ENCODE peak calls at places on chromosomes 3 and 15, in five cellular contexts. U is adrenal gland, X is neuronal stem cell, B is prostate gland, L is spleen. Y is an unnamed sample. For H3K9me3, the result is how much of the 10 kb centered on the place peaks cover.

GRCh38 chr3:113753376-113753985 is 6.6 kb downstream of the ATP6V1A start:
- DNase-seq in U (no peak), X (peak), B (no peak), L (no peak), Y (no peak)

GRCh38 chr3:141441381-141442365 is 45.2 kb upstream of the RASA2 start:
- DNase-seq in U (peak), X (peak), B (no peak), L (peak), Y (peak)

GRCh38 chr3:110327870-110328269 is 743.7 kb upstream of the NECTIN3 start:
- DNase-seq in U (no peak), X (no peak), B (no peak), L (no peak), Y (no peak)

GRCh38 chr15:48358229-48358641 is 27.0 kb downstream of the DUT start:
- DNase-seq in U (no peak), X (peak), B (no peak), L (no peak), Y (no peak)

GRCh38 chr3:113555138-113555537 is 22.8 kb downstream of the SIDT1 start:
- DNase-seq in U (no peak), X (no peak), B (no peak), L (no peak), Y (no peak)

GRCh38 chr3:176814252-176814651 is 383.0 kb downstream of the TBL1XR1 start:
- DNase-seq in U (peak), X (peak), B (peak), L (no peak), Y (no peak)

GRCh38 chr15:81275711-81276417 is 48.1 kb downstream of the STARD5 start:
- DNase-seq in U (no peak), X (no peak), B (no peak), L (no peak), Y (no peak)

GRCh38 chr15:50345298-50345697 is 9.7 kb downstream of the GABPB1 start:
- DNase-seq in U (no peak), X (no peak), B (no peak), L (no peak), Y (no peak)

GRCh38 chr3:67526246-67526645 is 128.2 kb downstream of the SUCLG2 start:
- DNase-seq in U (no peak), X (no peak), B (no peak), L (no peak), Y (no peak)

GRCh38 chr3:55434789-55435188 is 52.3 kb downstream of the WNT5A start:
- DNase-seq in U (no peak), X (no peak), B (no peak), L (no peak), Y (no peak)

GRCh38 chr3:42020681-42021307 is 58.9 kb upstream of the ULK4 start:
- DNase-seq in U (no peak), X (no peak), B (no peak), L (no peak), Y (no peak)

GRCh38 chr3:120587326-120587840 is 8.8 kb upstream of the NDUFB4 start:
- DNase-seq in U (no peak), X (no peak), B (no peak), L (no peak), Y (no peak)

GRCh38 chr3:40585381-40586016 is 60.7 kb downstream of the ZNF621 start:
- DNase-seq in U (no peak), X (no peak), B (no peak), L (no peak), Y (no peak)

GRCh38 chr3:196533260-196533681 is 18.1 kb upstream of the SMCO1 start:
- DNase-seq in U (no peak), X (no peak), B (no peak), L (no peak), Y (no peak)

GRCh38 chr3:49899815-49900214 is 3.9 kb downstream of the MST1R start:
- DNase-seq in U (no peak), X (no peak), B (no peak), L (no peak), Y (no peak)

GRCh38 chr3:187750041-187750512 is 4.8 kb upstream of the BCL6 start:
- DNase-seq in U (no peak), X (peak), B (peak), L (no peak), Y (no peak)

GRCh38 chr3:81003008-81003407 is 758.4 kb downstream of the GBE1 start:
- DNase-seq in U (no peak), X (no peak), B (no peak), L (no peak), Y (no peak)

GRCh38 chr3:53198256-53198977 is 37.4 kb downstream of the PRKCD start:
- DNase-seq in U (no peak), X (no peak), B (no peak), L (no peak), Y (no peak)

GRCh38 chr15:60021589-60022378 is 17.7 kb downstream of the FOXB1 start:
- DNase-seq in U (no peak), X (no peak), B (no peak), L (no peak), Y (no peak)

GRCh38 chr3:179653106-179653776 is 401 bp downstream of the USP13 start:
- DNase-seq in U (peak), X (peak), B (peak), L (peak), Y (peak)

GRCh38 chr15:37682304-37682703 is 252.1 kb upstream of the TMCO5A start:
- DNase-seq in U (no peak), X (no peak), B (no peak), L (no peak), Y (no peak)

GRCh38 chr3:57397175-57398026 is 104.9 kb upstream of the ASB14 start:
- DNase-seq in U (peak), X (peak), B (peak), L (no peak), Y (peak)

GRCh38 chr3:127738192-127738840 is 65.6 kb downstream of the ABTB1 start:
- DNase-seq in U (no peak), X (no peak), B (peak), L (peak), Y (no peak)

GRCh38 chr3:169940486-169941181 is 26.0 kb upstream of the SEC62 start:
- DNase-seq in U (no peak), X (no peak), B (no peak), L (no peak), Y (no peak)

GRCh38 chr3:15361494-15362214 is 29.3 kb upstream of the SH3BP5 start:
- DNase-seq in U (no peak), X (peak), B (no peak), L (peak), Y (no peak)

DNA sequence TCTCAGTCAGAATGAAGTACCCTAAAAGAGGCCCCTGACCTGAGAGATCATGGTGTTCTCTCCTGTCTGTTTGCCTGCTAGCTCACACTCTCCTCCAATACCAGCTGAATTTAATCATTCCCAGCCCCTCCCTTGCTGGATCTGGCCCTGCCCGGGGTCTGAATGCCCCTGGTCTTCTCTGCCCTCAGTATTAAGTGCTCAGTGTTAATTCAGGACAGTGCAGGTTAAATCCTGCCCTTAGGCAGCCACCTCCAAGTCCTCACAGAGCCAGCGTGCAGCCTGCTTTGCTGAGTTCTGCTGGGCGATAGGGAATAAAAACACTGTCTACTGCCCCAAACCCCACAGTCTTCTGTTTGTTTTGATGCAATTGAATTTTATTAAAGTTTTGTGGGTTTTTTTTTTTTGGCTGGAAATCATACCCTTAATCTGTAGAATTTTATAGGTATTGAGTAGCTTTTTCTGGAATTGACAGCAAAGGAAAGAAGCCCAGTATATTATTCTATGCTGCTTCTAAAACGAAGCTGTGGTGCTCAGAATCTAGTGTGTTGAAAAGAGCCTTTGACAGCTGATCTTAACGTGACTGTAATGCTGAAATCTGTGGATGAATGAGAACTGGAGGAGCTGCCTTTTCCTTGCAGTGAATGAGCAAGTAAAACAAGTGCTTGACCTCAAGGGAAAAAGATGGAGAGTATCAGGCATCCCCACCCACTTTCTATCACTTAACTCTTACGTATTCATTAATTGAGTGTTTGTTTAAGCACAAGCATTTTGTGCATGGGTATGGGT is 12.3 kb upstream of the BDH1 start:
- DNase-seq in U (no peak), X (no peak), B (no peak), L (no peak), Y (no peak)
- H3K9me3 ChIP-seq in U (under half), X (under half), B (under half), L (under half), Y (under half)

GRCh38 chr3:79002465-79003372 is 765.1 kb downstream of the ROBO1 start:
- DNase-seq in U (no peak), X (no peak), B (no peak), L (no peak), Y (no peak)

GRCh38 chr3:78994174-78995027 is 773.4 kb downstream of the ROBO1 start:
- DNase-seq in U (no peak), X (no peak), B (no peak), L (no peak), Y (no peak)

GRCh38 chr3:79001255-79001654 is 766.5 kb downstream of the ROBO1 start:
- DNase-seq in U (no peak), X (no peak), B (no peak), L (no peak), Y (no peak)

GRCh38 chr3:78995087-78995486 is 772.7 kb downstream of the ROBO1 start:
- DNase-seq in U (no peak), X (no peak), B (no peak), L (no peak), Y (no peak)

GRCh38 chr3:78999139-78999538 is 768.7 kb downstream of the ROBO1 start:
- DNase-seq in U (no peak), X (no peak), B (no peak), L (no peak), Y (no peak)
- H3K9me3 ChIP-seq in U (under half), X (under half), B (under half), L (under half), Y (under half)

GRCh38 chr15:25053000-25053815 is 98.4 kb downstream of the SNRPN start:
- DNase-seq in U (peak), X (no peak), B (no peak), L (peak), Y (no peak)
- H3K9me3 ChIP-seq in U (under half), X (half or more), B (under half), L (half or more), Y (under half)

DNA sequence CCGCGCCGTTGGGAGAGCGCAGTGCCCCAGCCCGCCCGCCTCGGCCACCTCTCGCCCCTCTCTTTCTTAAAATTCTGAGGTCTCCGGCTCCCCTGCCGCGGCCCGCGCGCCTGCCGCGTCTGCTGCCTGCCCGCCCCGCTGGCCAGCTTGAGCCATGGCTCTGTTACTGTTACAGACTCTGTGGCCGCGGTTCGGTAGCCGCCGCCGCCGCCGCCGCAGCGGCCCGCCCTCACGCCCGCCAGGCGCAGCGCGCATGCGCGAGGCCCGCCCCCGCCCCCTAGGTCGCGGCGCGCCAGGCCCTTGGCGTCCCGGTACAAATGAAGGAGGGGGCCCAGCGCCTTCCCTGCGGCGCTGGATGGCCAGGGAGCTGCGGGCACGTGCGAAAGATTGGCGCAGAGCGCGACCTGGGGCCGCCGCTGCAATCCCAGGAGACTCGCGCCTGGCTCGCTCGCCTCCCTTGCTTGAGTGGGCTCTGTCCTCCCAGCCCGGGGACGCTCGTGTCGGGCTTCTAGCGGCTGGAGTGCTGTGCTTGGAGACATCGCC is at the start of gene ONECUT1:
- DNase-seq in U (peak), X (peak), B (no peak), L (peak), Y (no peak)
- H3K9me3 ChIP-seq in U (under half), X (under half), B (under half), L (under half), Y (under half)

DNA sequence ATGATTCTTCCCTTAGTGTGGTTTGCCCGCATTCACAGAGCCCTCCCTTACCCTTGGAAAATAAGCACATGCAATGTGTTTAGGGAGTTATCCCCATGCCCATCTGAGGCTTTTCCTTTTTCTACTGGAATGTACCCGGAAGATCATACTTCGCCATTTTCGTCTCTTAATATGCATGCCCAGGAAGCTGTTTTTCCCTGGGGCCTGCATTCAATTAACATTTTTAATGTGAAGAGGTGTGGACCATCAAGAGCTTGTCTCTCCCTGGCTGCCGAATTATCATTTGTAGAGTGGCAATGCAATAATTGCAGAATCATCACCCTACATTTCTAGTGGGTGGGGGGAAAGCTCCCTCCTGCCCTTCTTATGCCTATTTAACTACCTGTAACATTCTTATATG is 976.3 kb downstream of the DIPK2A start:
- DNase-seq in U (no peak), X (no peak), B (no peak), L (no peak), Y (no peak)
- H3K9me3 ChIP-seq in U (under half), X (under half), B (under half), L (under half), Y (under half)

DNA sequence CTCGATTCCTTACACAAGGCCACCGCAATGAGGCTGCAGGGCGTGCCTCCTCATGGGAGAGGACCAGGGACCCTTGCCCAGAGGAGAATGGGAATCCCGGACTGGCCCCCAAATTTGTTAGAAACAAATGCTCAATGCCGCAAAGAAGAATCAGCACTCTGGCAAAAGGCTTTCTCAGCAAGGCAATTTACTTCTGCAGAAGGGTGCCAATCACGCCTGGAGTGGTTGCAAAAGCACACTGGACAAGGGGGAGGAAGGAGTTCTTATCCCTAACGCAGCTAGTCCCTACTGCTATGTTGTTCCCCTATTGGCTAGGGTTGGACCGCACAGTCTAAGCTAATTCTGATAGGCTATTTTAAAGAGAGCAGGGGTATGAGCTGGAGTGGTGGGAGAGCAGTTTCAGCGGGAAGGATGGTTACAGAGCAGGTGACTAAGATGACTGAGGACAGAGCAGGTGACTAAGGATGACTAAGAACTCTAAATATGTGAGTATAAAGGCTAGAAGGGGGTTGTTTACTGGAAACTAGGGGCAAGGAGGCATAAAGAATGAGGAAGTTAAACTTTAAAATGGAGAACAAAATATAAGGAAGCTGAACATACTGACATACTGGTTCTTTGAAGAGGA is 48.5 kb downstream of the KATNBL1 start:
- DNase-seq in U (no peak), X (no peak), B (no peak), L (no peak), Y (no peak)
- H3K9me3 ChIP-seq in U (under half), X (under half), B (under half), L (under half), Y (under half)

DNA sequence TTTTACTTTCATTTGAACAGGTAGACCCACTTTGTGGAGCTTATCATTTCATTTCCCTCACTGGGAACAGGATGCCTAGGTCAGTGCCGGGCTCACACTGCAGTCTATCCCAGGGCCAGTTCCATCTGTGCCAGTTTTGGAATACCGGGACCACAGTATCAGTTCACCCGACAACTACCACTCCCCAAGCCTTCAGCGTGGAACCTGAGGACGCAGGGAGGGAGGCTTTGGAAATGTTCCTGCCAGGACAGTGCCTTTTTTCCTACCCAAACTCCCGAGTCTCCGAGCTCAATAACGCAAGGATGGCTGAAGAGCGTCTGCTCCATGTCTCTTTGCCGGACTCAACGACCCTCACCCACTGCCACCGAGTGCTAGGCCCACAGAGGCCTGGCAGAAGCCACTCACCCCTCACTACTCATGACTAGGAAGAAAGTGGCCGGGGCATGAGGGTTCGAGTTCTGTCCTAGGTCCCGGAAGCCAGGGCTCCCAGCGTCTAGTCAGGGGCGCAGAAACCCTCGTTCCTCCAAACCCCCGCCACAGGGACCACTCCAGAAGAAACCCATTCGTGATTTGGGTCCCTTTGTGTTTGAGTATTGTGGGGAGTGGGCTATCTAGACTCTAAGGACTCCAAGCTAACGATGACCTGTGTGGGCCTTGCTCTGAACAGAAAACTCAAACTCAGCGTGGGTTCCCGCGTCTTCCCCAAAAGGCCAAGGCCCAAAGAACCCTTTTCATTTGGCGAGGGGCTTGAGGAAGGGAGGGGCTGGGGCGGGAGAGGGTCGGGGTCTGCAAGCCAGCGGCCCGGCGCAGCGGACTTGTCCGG is 11.4 kb downstream of the ZIC1 start:
- DNase-seq in U (no peak), X (no peak), B (no peak), L (no peak), Y (no peak)
- H3K9me3 ChIP-seq in U (under half), X (under half), B (under half), L (under half), Y (under half)

Y was measured in naive thymus-derived CD4-positive, alpha-beta T cell.